ENCODE peak calls at places on chromosomes 11 and 22, in ten cellular contexts. S is dermis blood vessel endothelial cell, B is left kidney, M is heart left ventricle, X is skeletal muscle cell, U is HTR-8/SVneo, D is psoas muscle, K is hypothalamus, Z is M059J, T is T-cell. L is an unnamed sample.
A peak's percentile ranks its signal among the peaks of the same experiment; 100 is the strongest.

GRCh38 chr11:12395333-12395732 is 18.0 kb downstream of the PARVA start:
- DNase-seq in S (no peak), B (no peak), M (no peak), X (no peak), U (no peak), D (no peak), K (no peak), Z (no peak), T (no peak), L (no peak)

GRCh38 chr22:18035740-18036139 is 11.4 kb upstream of the MICAL3 start:
- DNase-seq in S (no peak), B (peak; percentile 67), M (no peak), X (no peak), U (no peak), D (peak; percentile 95), K (no peak), Z (peak; percentile 40), T (no peak), L (no peak)

GRCh38 chr22:23856721-23857605 is 712 bp upstream of the SLC2A11 start:
- DNase-seq in S (peak; percentile 19), B (peak; percentile 86), M (no peak), X (no peak), U (no peak), D (peak; percentile 73), K (no peak), Z (peak; percentile 97), T (peak; percentile 13), L (peak; percentile 54)

GRCh38 chr11:44985721-44986120 is 35.0 kb upstream of the TP53I11 start:
- DNase-seq in S (no peak), B (no peak), M (no peak), X (no peak), U (no peak), D (no peak), K (no peak), Z (no peak), T (no peak), L (no peak)

GRCh38 chr11:127059286-127060200 is 59.0 kb upstream of the KIRREL3 start:
- DNase-seq in S (no peak), B (no peak), M (no peak), X (no peak), U (no peak), D (no peak), K (no peak), Z (peak; percentile 18), T (no peak), L (peak; percentile 6)

GRCh38 chr22:24473278-24473677 is 21.9 kb upstream of the UPB1 start:
- DNase-seq in S (no peak), B (no peak), M (no peak), X (no peak), U (no peak), D (no peak), K (no peak), Z (no peak), T (no peak), L (no peak)

GRCh38 chr11:133900176-133901105 is 55.1 kb upstream of the SPATA19 start:
- DNase-seq in S (no peak), B (no peak), M (peak; percentile 22), X (no peak), U (no peak), D (no peak), K (no peak), Z (no peak), T (no peak), L (no peak)

GRCh38 chr11:114762437-114762836 is 84.1 kb downstream of the NXPE2 start:
- DNase-seq in S (peak; percentile 67), B (peak; percentile 87), M (peak; percentile 74), X (peak; percentile 11), U (peak; percentile 60), D (peak; percentile 87), K (peak; percentile 37), Z (peak; percentile 41), T (no peak), L (peak; percentile 41)

GRCh38 chr22:36922752-36923457 is 9.5 kb downstream of the CSF2RB start:
- DNase-seq in S (no peak), B (no peak), M (no peak), X (no peak), U (no peak), D (no peak), K (no peak), Z (no peak), T (no peak), L (no peak)

GRCh38 chr11:73374130-73374529 is 2.1 kb upstream of the RELT start:
- DNase-seq in S (no peak), B (peak; percentile 31), M (no peak), X (no peak), U (no peak), D (no peak), K (no peak), Z (no peak), T (no peak), L (no peak)

GRCh38 chr11:2122907-2123627 is 16.1 kb downstream of the IGF2 start:
- DNase-seq in S (no peak), B (no peak), M (peak; percentile 42), X (no peak), U (no peak), D (peak; percentile 41), K (no peak), Z (no peak), T (no peak), L (no peak)

GRCh38 chr11:119373917-119374631 is 7.4 kb downstream of the USP2 start:
- DNase-seq in S (peak; percentile 88), B (peak; percentile 91), M (no peak), X (no peak), U (peak; percentile 80), D (peak; percentile 84), K (peak; percentile 77), Z (peak; percentile 68), T (peak; percentile 32), L (peak; percentile 34)

GRCh38 chr22:21031545-21032036 is 770 bp downstream of the SLC7A4 start:
- DNase-seq in S (no peak), B (no peak), M (no peak), X (no peak), U (no peak), D (no peak), K (no peak), Z (no peak), T (no peak), L (no peak)

GRCh38 chr22:49553076-49553475 is 274.6 kb downstream of the BRD1 start:
- DNase-seq in S (no peak), B (no peak), M (peak; percentile 47), X (no peak), U (no peak), D (no peak), K (no peak), Z (no peak), T (no peak), L (no peak)

GRCh38 chr11:115290479-115291390 is 213.5 kb downstream of the CADM1 start:
- DNase-seq in S (peak; percentile 49), B (peak; percentile 90), M (no peak), X (no peak), U (no peak), D (no peak), K (no peak), Z (peak; percentile 49), T (no peak), L (no peak)

GRCh38 chr11:69801513-69802335 is 17.5 kb downstream of the FGF3 start:
- DNase-seq in S (peak; percentile 47), B (peak; percentile 73), M (no peak), X (no peak), U (peak; percentile 63), D (no peak), K (no peak), Z (peak; percentile 26), T (peak; percentile 21), L (no peak)

L was measured in astrocyte.